ENCODE peak calls at places on chromosomes 11 and 22, in six cellular contexts. One of them, this sample, is unnamed. For H3K4me1, the result is how much of the 10 kb centered on the place peaks cover.

GRCh38 chr11:113674397-113674685 is 31.8 kb downstream of the TMPRSS5 start:
- DNase-seq in HCT116: no peak
- DNase-seq in GM12878: no peak
- DNase-seq in K562: no peak
- DNase-seq in upper lobe of left lung: no peak
- DNase-seq in H1: no peak
- DNase-seq in this sample: no peak

GRCh38 chr22:49084203-49084602 is 743.5 kb downstream of the BRD1 start:
- DNase-seq in HCT116: peak
- DNase-seq in GM12878: no peak
- DNase-seq in K562: peak
- DNase-seq in upper lobe of left lung: no peak
- DNase-seq in H1: no peak
- DNase-seq in this sample: no peak

GRCh38 chr22:43330178-43331063 is 12.8 kb downstream of the SCUBE1 start:
- DNase-seq in HCT116: no peak
- DNase-seq in GM12878: no peak
- DNase-seq in K562: no peak
- DNase-seq in upper lobe of left lung: no peak
- DNase-seq in H1: no peak
- DNase-seq in this sample: no peak

GRCh38 chr22:37804886-37805857 is 2.6 kb upstream of the GCAT start:
- DNase-seq in HCT116: peak
- DNase-seq in GM12878: no peak
- DNase-seq in K562: no peak
- DNase-seq in upper lobe of left lung: peak
- DNase-seq in H1: no peak
- DNase-seq in this sample: peak

GRCh38 chr22:29633514-29634312 is 30.3 kb downstream of the NF2 start:
- DNase-seq in HCT116: no peak
- DNase-seq in GM12878: no peak
- DNase-seq in K562: no peak
- DNase-seq in upper lobe of left lung: no peak
- DNase-seq in H1: no peak
- DNase-seq in this sample: no peak

GRCh38 chr11:61919113-61919840 is 1.9 kb upstream of the RAB3IL1 start:
- DNase-seq in HCT116: no peak
- DNase-seq in GM12878: no peak
- DNase-seq in K562: peak
- DNase-seq in upper lobe of left lung: no peak
- DNase-seq in H1: no peak
- DNase-seq in this sample: no peak

GRCh38 chr11:107176148-107177105 is 158.2 kb upstream of the GUCY1A2 start:
- DNase-seq in HCT116: no peak
- DNase-seq in GM12878: no peak
- DNase-seq in K562: no peak
- DNase-seq in upper lobe of left lung: no peak
- DNase-seq in H1: no peak
- DNase-seq in this sample: no peak

GRCh38 chr11:104582431-104582830 is 315.8 kb downstream of the CASP12 start:
- DNase-seq in HCT116: no peak
- DNase-seq in GM12878: no peak
- DNase-seq in K562: no peak
- DNase-seq in upper lobe of left lung: no peak
- DNase-seq in H1: no peak
- DNase-seq in this sample: no peak

GRCh38 chr22:23179381-23180294 is 671 bp upstream of the BCR start:
- DNase-seq in HCT116: no peak
- DNase-seq in GM12878: no peak
- DNase-seq in K562: peak
- DNase-seq in upper lobe of left lung: peak
- DNase-seq in H1: no peak
- DNase-seq in this sample: peak

GRCh38 chr11:95684701-95685100 is 104.9 kb downstream of the FAM76B start:
- DNase-seq in HCT116: no peak
- DNase-seq in GM12878: no peak
- DNase-seq in K562: no peak
- DNase-seq in upper lobe of left lung: no peak
- DNase-seq in H1: no peak
- DNase-seq in this sample: no peak

GRCh38 chr11:36530840-36531239 is 20.8 kb upstream of the TRAF6 start:
- DNase-seq in HCT116: no peak
- DNase-seq in GM12878: no peak
- DNase-seq in K562: no peak
- DNase-seq in upper lobe of left lung: no peak
- DNase-seq in H1: no peak
- DNase-seq in this sample: no peak

DNA sequence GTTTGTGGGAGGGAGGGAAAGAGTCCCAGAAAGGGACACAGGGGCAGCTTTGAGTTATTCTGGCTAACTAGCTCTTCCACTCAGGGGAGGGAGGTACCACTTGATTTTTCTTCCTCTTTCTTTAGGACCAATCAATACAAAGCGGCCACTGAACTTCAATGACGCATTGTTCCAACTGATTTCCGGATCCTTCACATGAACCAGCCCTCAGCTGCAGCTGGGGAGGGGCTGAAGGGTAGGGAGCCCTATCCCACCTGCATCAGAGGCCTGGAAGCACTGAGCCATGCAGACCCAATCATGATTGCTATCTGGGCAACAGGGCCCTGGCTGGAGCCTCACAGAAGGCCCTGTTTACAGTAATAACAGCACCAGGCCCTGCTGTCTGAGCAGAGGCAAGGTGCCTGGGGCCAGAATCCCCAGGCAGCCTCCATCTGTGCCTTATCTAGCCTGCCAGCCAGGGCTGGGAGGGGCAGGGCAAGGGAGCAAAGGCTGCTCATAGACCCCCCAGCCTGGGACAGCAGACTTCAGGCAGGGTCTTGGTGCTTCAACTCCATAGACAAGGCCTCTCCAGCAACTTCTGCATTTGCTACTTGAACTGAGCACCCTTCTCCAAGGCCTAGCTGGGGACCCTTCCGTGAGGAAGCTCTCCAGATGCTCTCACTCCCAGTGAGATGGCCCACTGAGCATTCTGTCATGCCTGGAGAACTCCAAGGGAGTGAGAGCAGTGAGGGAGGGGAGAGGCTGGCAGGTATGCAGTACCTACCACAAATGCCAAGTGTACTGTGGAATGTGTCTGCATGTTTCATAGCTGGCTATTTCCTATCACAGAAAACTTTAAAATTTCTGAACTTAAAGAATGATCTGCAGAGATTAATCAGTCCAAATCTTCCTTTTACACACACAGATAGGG is 22.5 kb downstream of the CLPB start:
- DNase-seq in HCT116: no peak
- DNase-seq in GM12878: no peak
- DNase-seq in K562: peak
- DNase-seq in upper lobe of left lung: no peak
- DNase-seq in H1: no peak
- DNase-seq in this sample: no peak
- H3K27ac ChIP-seq in HCT116: no peak
- H3K27ac ChIP-seq in GM12878: peak
- H3K27ac ChIP-seq in K562: peak
- H3K27ac ChIP-seq in upper lobe of left lung: peak
- H3K27ac ChIP-seq in H1: no peak
- H3K27ac ChIP-seq in this sample: peak

DNA sequence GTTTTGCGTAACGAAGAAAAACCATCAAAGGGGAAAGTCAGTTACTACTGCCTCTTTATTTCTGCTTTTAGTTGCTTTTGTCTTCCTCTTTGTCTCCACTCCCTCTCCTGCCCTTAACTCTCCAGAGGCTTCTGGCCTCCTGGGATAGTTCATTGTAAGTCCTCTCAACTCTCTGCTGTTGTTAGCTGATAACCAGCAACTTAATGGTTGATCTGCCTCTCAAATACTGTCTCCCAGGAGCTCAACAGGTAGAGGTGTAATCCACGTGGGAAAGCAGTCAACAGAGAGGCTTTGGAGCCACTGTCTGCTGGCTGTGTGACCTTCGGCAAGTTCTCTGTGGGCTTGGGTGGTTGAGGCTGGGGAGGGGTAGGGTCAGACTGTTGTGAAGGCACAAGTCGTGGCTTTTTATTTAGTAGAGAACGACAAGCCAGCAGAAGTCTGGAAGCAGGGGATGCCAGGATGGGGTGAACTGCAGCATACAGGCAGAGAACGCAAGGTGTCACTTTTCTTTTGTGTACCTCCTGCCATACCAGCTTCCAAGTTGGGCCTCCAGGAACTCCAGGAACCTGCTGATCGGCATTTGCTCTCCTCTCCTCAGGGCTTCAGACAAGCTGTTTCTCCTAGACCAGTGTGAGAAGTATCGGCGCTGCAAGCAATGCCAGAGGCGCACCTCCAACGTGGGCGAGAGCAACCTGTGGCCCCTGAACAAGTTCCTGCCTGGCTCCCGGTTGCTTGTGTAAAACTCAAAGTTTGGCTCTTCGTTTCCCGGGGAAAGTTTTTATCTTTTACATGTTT is 47.5 kb downstream of the CCDC81 start:
- DNase-seq in HCT116: no peak
- DNase-seq in GM12878: no peak
- DNase-seq in K562: no peak
- DNase-seq in upper lobe of left lung: no peak
- DNase-seq in H1: no peak
- DNase-seq in this sample: no peak
- TF ChIP-seq POLR2AphosphoS5 in HCT116: no peak
- TF ChIP-seq POLR2AphosphoS5 in GM12878: no peak
- TF ChIP-seq POLR2AphosphoS5 in K562: no peak
- TF ChIP-seq POLR2AphosphoS5 in upper lobe of left lung: no peak
- TF ChIP-seq POLR2AphosphoS5 in H1: no peak
- TF ChIP-seq POLR2AphosphoS5 in this sample: no peak

DNA sequence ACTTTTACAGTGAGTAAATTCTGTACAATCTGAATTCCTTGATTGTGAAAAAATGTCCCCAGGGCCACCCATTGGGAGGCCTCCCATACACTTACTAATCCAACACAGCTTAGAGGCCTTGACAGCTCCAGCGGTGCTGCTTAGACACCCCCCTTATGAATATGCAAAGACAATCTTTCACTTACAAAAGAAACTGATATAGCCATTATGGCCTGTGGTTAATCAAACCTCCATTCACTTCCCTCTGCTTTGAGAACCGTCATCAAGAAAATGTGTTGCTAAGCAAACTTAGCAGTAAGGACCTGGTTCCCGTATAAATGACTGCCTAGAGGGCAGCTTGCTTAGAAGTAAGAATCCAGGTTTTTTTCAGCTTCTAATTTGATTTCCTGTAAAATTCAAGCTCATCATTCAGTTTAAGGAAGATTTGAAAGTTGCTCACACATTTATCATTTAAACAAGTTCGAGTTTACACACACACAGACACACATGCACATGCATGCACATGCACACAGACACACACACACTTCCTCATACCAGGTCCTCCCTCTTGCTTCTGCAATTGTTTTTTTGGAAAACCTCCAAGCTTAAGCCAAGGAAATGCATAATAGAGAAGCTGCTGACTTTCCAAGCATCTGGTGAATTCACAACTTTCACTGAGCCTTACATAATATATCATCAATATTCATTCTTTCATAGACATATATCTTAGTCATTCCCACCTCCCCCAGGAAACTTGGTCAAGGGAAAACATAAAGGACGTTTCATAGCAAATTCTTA is 137.7 kb upstream of the BLID start:
- DNase-seq in HCT116: no peak
- DNase-seq in GM12878: no peak
- DNase-seq in K562: no peak
- DNase-seq in upper lobe of left lung: no peak
- DNase-seq in H1: no peak
- DNase-seq in this sample: no peak
- H3K4me1 ChIP-seq in HCT116: under half
- H3K4me1 ChIP-seq in GM12878: under half
- H3K4me1 ChIP-seq in K562: under half
- H3K4me1 ChIP-seq in upper lobe of left lung: under half
- H3K4me1 ChIP-seq in H1: under half
- H3K4me1 ChIP-seq in this sample: under half

DNA sequence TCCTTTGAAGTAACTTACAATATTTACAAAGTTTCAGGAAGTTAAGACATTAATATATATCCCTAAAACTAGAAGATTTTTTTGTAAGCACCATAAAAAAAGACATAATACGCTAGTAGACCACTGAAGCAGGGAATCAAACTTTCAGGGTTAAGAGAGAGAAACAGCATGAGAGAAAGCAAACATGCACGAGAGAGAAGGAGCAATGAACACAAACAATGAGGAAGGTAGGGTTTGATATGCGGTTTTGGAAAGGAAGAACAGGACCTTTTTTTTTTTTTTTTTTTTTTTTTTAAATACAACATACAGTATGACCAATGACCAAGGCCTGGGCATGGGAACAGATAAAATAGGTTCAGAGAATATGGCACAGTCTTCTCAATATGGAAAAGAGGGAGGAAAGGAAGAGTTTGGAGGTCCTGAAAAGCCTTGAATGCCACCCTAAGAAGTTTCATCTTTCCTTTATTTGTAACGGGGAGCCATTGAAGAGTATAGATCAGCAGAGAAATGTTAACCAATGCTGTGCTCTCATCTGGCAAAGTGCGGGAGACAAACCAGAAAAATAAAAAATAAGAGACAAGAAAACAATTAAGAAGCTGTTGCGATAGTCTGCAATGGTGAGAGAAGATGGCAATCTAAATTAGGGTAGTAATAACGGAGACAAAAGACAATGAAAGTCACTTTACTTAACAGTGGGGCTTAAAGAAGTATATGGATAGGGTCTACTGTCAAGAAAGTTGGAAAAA is 101.0 kb downstream of the USP35 start:
- DNase-seq in HCT116: no peak
- DNase-seq in GM12878: no peak
- DNase-seq in K562: no peak
- DNase-seq in upper lobe of left lung: no peak
- DNase-seq in H1: no peak
- DNase-seq in this sample: no peak
- H3K27ac ChIP-seq in HCT116: no peak
- H3K27ac ChIP-seq in GM12878: no peak
- H3K27ac ChIP-seq in K562: peak
- H3K27ac ChIP-seq in upper lobe of left lung: peak
- H3K27ac ChIP-seq in H1: no peak
- H3K27ac ChIP-seq in this sample: peak